ENCODE peak calls at places on chromosomes 2 and 18, in nine cellular contexts. X is T follicular helper cell, Y is psoas muscle, M is astrocyte of the spinal cord, N is caudate nucleus, E is lower leg skin, W is HFF-Myc, F is COR-L47, C is BE2C. T is an unnamed sample.

GRCh38 chr18:8424917-8425725 is 184.1 kb upstream of the RAB12 start:
- DNase-seq in E (no peak), M (peak), F (no peak), W (peak), Y (no peak), X (no peak), C (peak), N (no peak), T (no peak)

GRCh38 chr18:29145993-29146539 is 969.1 kb upstream of the CDH2 start:
- DNase-seq in M (no peak), W (no peak), C (peak), Y (no peak), E (no peak), X (no peak), N (no peak), F (peak), T (no peak)

GRCh38 chr2:108640731-108641130 is 78.6 kb upstream of the RANBP2 start:
- DNase-seq in N (no peak), W (no peak), C (no peak), X (no peak), E (no peak), M (peak), F (no peak), Y (no peak), T (no peak)

GRCh38 chr2:68045337-68045736 is 17.5 kb downstream of the C1D start:
- DNase-seq in C (peak), M (no peak), F (no peak), Y (no peak), W (peak), E (no peak), X (no peak), N (no peak), T (no peak)

GRCh38 chr2:226553333-226553732 is 246.3 kb downstream of the IRS1 start:
- DNase-seq in M (no peak), X (no peak), C (no peak), F (no peak), N (no peak), E (no peak), Y (no peak), W (no peak), T (no peak)

GRCh38 chr2:178266445-178266844 is 72.1 kb downstream of the OSBPL6 start:
- DNase-seq in N (no peak), Y (no peak), M (no peak), C (no peak), F (no peak), E (no peak), W (no peak), X (no peak), T (no peak)

GRCh38 chr2:212001280-212001679 is 537.3 kb downstream of the ERBB4 start:
- DNase-seq in X (no peak), C (no peak), N (no peak), Y (no peak), E (no peak), F (no peak), W (no peak), M (no peak), T (no peak)

GRCh38 chr2:80579756-80580155 is 275.2 kb upstream of the LRRTM1 start:
- DNase-seq in W (no peak), E (no peak), C (no peak), X (no peak), N (no peak), Y (no peak), M (no peak), F (no peak), T (no peak)

GRCh38 chr2:147026664-147027278 is 818.1 kb upstream of the ACVR2A start:
- DNase-seq in N (no peak), M (peak), Y (no peak), W (no peak), F (no peak), X (no peak), E (no peak), C (no peak), T (no peak)

GRCh38 chr2:171630812-171631626 is 56.2 kb upstream of the DYNC1I2 start:
- DNase-seq in E (no peak), F (peak), N (no peak), Y (no peak), M (peak), X (no peak), C (peak), W (no peak), T (no peak)

GRCh38 chr2:4628931-4629565 is 925.7 kb downstream of the DCDC2C start:
- DNase-seq in F (peak), W (no peak), X (no peak), E (no peak), N (no peak), Y (no peak), C (no peak), M (no peak), T (no peak)

GRCh38 chr18:25005602-25006375 is 346.2 kb downstream of the ZNF521 start:
- DNase-seq in X (no peak), Y (no peak), N (no peak), C (no peak), E (no peak), F (no peak), W (peak), M (peak), T (no peak)

GRCh38 chr18:50819027-50819726 is 639 bp downstream of the MRO start:
- DNase-seq in W (no peak), C (peak), E (no peak), X (no peak), M (peak), Y (peak), N (no peak), F (peak), T (peak)

GRCh38 chr2:117137371-117137770 is 677.1 kb upstream of the DDX18 start:
- DNase-seq in E (no peak), F (no peak), W (no peak), C (no peak), Y (no peak), N (no peak), X (no peak), M (no peak), T (no peak)